ENCODE peak calls at places on chromosomes 5 and 9, in seven cellular contexts. A is IMR-90, R is H9, K is neuronal stem cell, W is H1, D is mesenchymal stem cell, B is trophoblast cell. T is an unnamed sample.

GRCh38 chr9:114364528-114365041 is 23.2 kb downstream of the AKNA start:
- DNase-seq in A (no peak), R (no peak), K (no peak), W (no peak), D (no peak), B (peak; percentile 79), T (no peak)

GRCh38 chr5:40071870-40072269 is 607.8 kb upstream of the PTGER4 start:
- DNase-seq in A (peak; percentile 1), R (no peak), K (no peak), W (no peak), D (no peak), B (peak; percentile 30), T (no peak)

GRCh38 chr5:160635046-160635445 is 213.4 kb downstream of the PTTG1 start:
- DNase-seq in A (no peak), R (no peak), K (no peak), W (no peak), D (no peak), B (no peak), T (no peak)

GRCh38 chr5:41648976-41649375 is 138.6 kb upstream of the PLCXD3 start:
- DNase-seq in A (peak; percentile 3), R (no peak), K (no peak), W (no peak), D (no peak), B (no peak), T (no peak)

GRCh38 chr5:176492431-176492830 is 44.2 kb downstream of the FAF2 start:
- DNase-seq in A (peak; percentile 20), R (no peak), K (no peak), W (no peak), D (no peak), B (peak; percentile 76), T (no peak)

GRCh38 chr5:77065256-77065655 is 21.8 kb downstream of the ZBED3 start:
- DNase-seq in A (no peak), R (no peak), K (no peak), W (no peak), D (no peak), B (peak; percentile 5), T (no peak)

GRCh38 chr5:78600656-78601452 is 47.7 kb downstream of the LHFPL2 start:
- DNase-seq in A (peak; percentile 84), R (no peak), K (no peak), W (no peak), D (peak; percentile 69), B (no peak), T (no peak)

GRCh38 chr5:142929602-142930001 is 159.4 kb downstream of the ARHGAP26 start:
- DNase-seq in A (no peak), R (no peak), K (no peak), W (no peak), D (no peak), B (no peak), T (no peak)

GRCh38 chr5:168600409-168600808 is 21.2 kb upstream of the PANK3 start:
- DNase-seq in A (no peak), R (peak; percentile 71), K (no peak), W (peak; percentile 52), D (no peak), B (no peak), T (peak; percentile 90)

GRCh38 chr9:1400983-1401382 is 350.8 kb downstream of the DMRT2 start:
- DNase-seq in A (no peak), R (no peak), K (no peak), W (no peak), D (no peak), B (no peak), T (peak; percentile 33)

GRCh38 chr9:94014066-94014654 is 59.0 kb upstream of the BARX1 start:
- DNase-seq in A (peak; percentile 49), R (no peak), K (peak; percentile 18), W (no peak), D (peak; percentile 43), B (peak; percentile 65), T (peak; percentile 51)

GRCh38 chr5:170536498-170536897 is 32.7 kb downstream of the KCNIP1 start:
- DNase-seq in A (no peak), R (no peak), K (no peak), W (no peak), D (no peak), B (no peak), T (no peak)

GRCh38 chr5:177557041-177557647 is 2.8 kb upstream of the FAM193B start:
- DNase-seq in A (no peak), R (no peak), K (no peak), W (no peak), D (no peak), B (no peak), T (no peak)

GRCh38 chr5:116914869-116915504 is 340.4 kb upstream of the SEMA6A start:
- DNase-seq in A (no peak), R (no peak), K (no peak), W (no peak), D (no peak), B (no peak), T (no peak)

GRCh38 chr5:142977363-142978051 is 207.3 kb downstream of the ARHGAP26 start:
- DNase-seq in A (peak; percentile 94), R (no peak), K (no peak), W (no peak), D (peak; percentile 93), B (peak; percentile 76), T (peak; percentile 67)

GRCh38 chr9:118321823-118322222 is 617.6 kb downstream of the TLR4 start:
- DNase-seq in A (no peak), R (no peak), K (no peak), W (no peak), D (no peak), B (no peak), T (no peak)
- H3K4me1 ChIP-seq in A (no peaks in the 10 kb centered on the region), R (no peaks in the 10 kb centered on the region), K (no peaks in the 10 kb centered on the region), W (no peaks in the 10 kb centered on the region), D (no peaks in the 10 kb centered on the region), B (no peaks in the 10 kb centered on the region), T (no peaks in the 10 kb centered on the region)

GRCh38 chr5:102798103-102798502 is 43.0 kb downstream of the PAM start:
- DNase-seq in A (no peak), R (no peak), K (no peak), W (no peak), D (no peak), B (no peak), T (no peak)

GRCh38 chr5:102795546-102795945 is 40.4 kb downstream of the PAM start:
- DNase-seq in A (no peak), R (no peak), K (no peak), W (no peak), D (no peak), B (no peak), T (no peak)

GRCh38 chr5:102796014-102796413 is 40.9 kb downstream of the PAM start:
- DNase-seq in A (no peak), R (no peak), K (no peak), W (no peak), D (no peak), B (no peak), T (no peak)

GRCh38 chr5:102797485-102797884 is 42.4 kb downstream of the PAM start:
- DNase-seq in A (no peak), R (no peak), K (no peak), W (no peak), D (no peak), B (no peak), T (no peak)

GRCh38 chr5:102796481-102796880 is 41.4 kb downstream of the PAM start:
- DNase-seq in A (peak; percentile 7), R (no peak), K (no peak), W (no peak), D (no peak), B (peak; percentile 61), T (no peak)
- H3K18ac ChIP-seq in A (no peak overlapping the region), R (no peak overlapping the region), K (no peak overlapping the region), W (no peak overlapping the region), D (no peak overlapping the region), B (no peak overlapping the region), T (no peak overlapping the region)

GRCh38 chr9:109114670-109115069 is 5.1 kb downstream of the TMEM245 start:
- DNase-seq in A (peak; percentile 66), R (no peak), K (no peak), W (no peak), D (peak; percentile 47), B (no peak), T (no peak)

GRCh38 chr9:109115931-109116541 is 3.7 kb downstream of the TMEM245 start:
- DNase-seq in A (no peak), R (no peak), K (no peak), W (no peak), D (no peak), B (no peak), T (no peak)

GRCh38 chr9:109110326-109111014 is 9.3 kb downstream of the TMEM245 start:
- DNase-seq in A (peak; percentile 80), R (no peak), K (no peak), W (no peak), D (peak; percentile 82), B (peak; percentile 48), T (no peak)

GRCh38 chr9:109113239-109113638 is 6.5 kb downstream of the TMEM245 start:
- DNase-seq in A (no peak), R (no peak), K (no peak), W (no peak), D (no peak), B (no peak), T (no peak)

DNA sequence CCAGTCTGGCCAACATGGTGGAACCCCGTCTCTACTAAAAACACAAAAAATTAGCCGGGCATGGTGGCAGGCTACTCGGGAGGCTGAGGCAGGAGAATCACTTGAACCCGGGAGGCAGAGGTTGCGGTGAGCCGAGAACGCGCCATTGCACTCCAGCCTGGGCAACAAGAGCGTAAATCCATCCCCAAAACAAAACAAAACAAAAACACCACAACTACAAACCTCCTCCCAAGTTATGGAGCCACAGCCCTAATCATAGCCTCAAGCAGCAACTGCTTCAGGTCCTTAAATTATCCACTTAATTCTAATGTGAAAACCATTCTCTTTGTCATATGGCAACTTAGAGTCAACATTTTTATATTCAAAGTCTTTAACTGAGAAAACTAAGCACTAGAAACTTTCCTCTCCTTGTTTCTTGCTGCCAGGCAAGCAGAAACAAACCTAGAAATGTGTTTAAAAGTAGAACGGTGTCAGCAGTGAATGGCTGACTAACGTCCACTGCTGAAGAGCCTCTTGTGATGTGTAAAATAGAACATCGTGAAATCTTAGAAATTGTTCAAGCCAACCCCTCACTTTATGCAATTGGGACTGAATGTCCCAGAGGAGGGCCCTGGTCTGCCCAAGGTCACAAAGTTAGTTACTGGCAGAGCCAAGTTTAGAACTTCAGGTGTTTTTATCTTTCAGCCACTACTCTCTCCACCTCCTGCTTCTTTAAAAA is 5.7 kb downstream of the TMEM245 start:
- DNase-seq in A (no peak), R (no peak), K (no peak), W (no peak), D (peak; percentile 14), B (no peak), T (no peak)
- H3K4me1 ChIP-seq in A (peaks cover 7% of the 10 kb centered on the region), R (peaks cover 7% of the 10 kb centered on the region), K (peaks cover under 1% of the 10 kb centered on the region), W (no peaks in the 10 kb centered on the region), D (peaks cover 8% of the 10 kb centered on the region), B (peaks cover 3% of the 10 kb centered on the region), T (peaks cover 6% of the 10 kb centered on the region)

GRCh38 chr9:121262450-121262849 is 5.5 kb upstream of the GSN start:
- DNase-seq in A (no peak), R (no peak), K (no peak), W (no peak), D (no peak), B (no peak), T (no peak)

GRCh38 chr9:121259935-121260334 is 8.0 kb upstream of the GSN start:
- DNase-seq in A (no peak), R (no peak), K (no peak), W (no peak), D (no peak), B (no peak), T (no peak)

GRCh38 chr9:121261107-121261460 is 6.9 kb upstream of the GSN start:
- DNase-seq in A (no peak), R (peak; percentile 42), K (no peak), W (no peak), D (peak; percentile 35), B (peak; percentile 27), T (no peak)

GRCh38 chr9:121260457-121261106 is 7.4 kb upstream of the GSN start:
- DNase-seq in A (no peak), R (no peak), K (no peak), W (no peak), D (no peak), B (no peak), T (no peak)

GRCh38 chr9:121259498-121259897 is 8.5 kb upstream of the GSN start:
- DNase-seq in A (no peak), R (no peak), K (no peak), W (no peak), D (no peak), B (no peak), T (no peak)
- H3K18ac ChIP-seq in A (no peak overlapping the region), R (no peak overlapping the region), K (no peak overlapping the region), W (no peak overlapping the region), D (no peak overlapping the region), B (no peak overlapping the region), T (no peak overlapping the region)

T was measured in mesendoderm.